ENCODE peak calls at places on chromosomes 16 and 17, in four cellular contexts. Z is GM12878, S is GM12892, D is H1. I is an unnamed sample.

GRCh38 chr16:57533618-57534336 is 2.6 kb downstream of the CCDC102A start:
- DNase-seq in Z (no peak), S (no peak), D (no peak), I (no peak)

GRCh38 chr17:14923981-14924380 is 341.1 kb downstream of the PMP22 start:
- DNase-seq in Z (no peak), S (no peak), D (no peak), I (no peak)

GRCh38 chr16:68732068-68732680 is 4.9 kb upstream of the CDH1 start:
- DNase-seq in Z (no peak), S (no peak), D (no peak), I (no peak)

GRCh38 chr16:65113441-65113840 is 8.4 kb downstream of the CDH11 start:
- DNase-seq in Z (no peak), S (no peak), D (no peak), I (no peak)

GRCh38 chr17:75323043-75323591 is 33.9 kb upstream of the SLC25A19 start:
- DNase-seq in Z (no peak), S (no peak), D (peak; percentile 74), I (no peak)

GRCh38 chr16:4053663-4054479 is 62.4 kb downstream of the ADCY9 start:
- DNase-seq in Z (no peak), S (no peak), D (no peak), I (no peak)

GRCh38 chr16:88706288-88706964 is at the start of the genes CTU2 and RNF166:
- DNase-seq in Z (peak; percentile 32), S (peak; percentile 99), D (peak; percentile 53), I (peak; percentile 100)

GRCh38 chr17:51850206-51850605 is 308.3 kb downstream of the CA10 start:
- DNase-seq in Z (no peak), S (no peak), D (no peak), I (no peak)

GRCh38 chr17:69567130-69567529 is 152.6 kb downstream of the MAP2K6 start:
- DNase-seq in Z (no peak), S (no peak), D (no peak), I (no peak)

GRCh38 chr16:72429566-72430160 is 257.7 kb upstream of the PMFBP1 start:
- DNase-seq in Z (no peak), S (no peak), D (no peak), I (no peak)

GRCh38 chr17:72089453-72089987 is 31.3 kb upstream of the SOX9 start:
- DNase-seq in Z (no peak), S (no peak), D (no peak), I (no peak)

GRCh38 chr17:77887464-77888241 is 70.8 kb upstream of the TNRC6C start:
- DNase-seq in Z (no peak), S (no peak), D (no peak), I (peak; percentile 48)

GRCh38 chr16:68229431-68230175 is 6.3 kb downstream of the ESRP2 start:
- DNase-seq in Z (no peak), S (no peak), D (no peak), I (peak; percentile 35)

GRCh38 chr17:63480192-63480784 is 3.4 kb downstream of the ACE start:
- DNase-seq in Z (no peak), S (no peak), D (no peak), I (no peak)

GRCh38 chr17:78832541-78832810 is 8.1 kb downstream of the USP36 start:
- DNase-seq in Z (no peak), S (no peak), D (no peak), I (no peak)

GRCh38 chr16:10646581-10647263 is 48.0 kb downstream of the TEKT5 start:
- DNase-seq in Z (no peak), S (no peak), D (no peak), I (no peak)

GRCh38 chr17:44467108-44467507 is 36.1 kb downstream of the GPATCH8 start:
- DNase-seq in Z (no peak), S (no peak), D (no peak), I (no peak)

GRCh38 chr16:85403693-85404092 is 209.4 kb upstream of the GSE1 start:
- DNase-seq in Z (no peak), S (no peak), D (no peak), I (no peak)

GRCh38 chr17:78704594-78704993 is 77.5 kb downstream of the CYTH1 start:
- DNase-seq in Z (no peak), S (no peak), D (no peak), I (no peak)

GRCh38 chr17:42122371-42123303 is at the start of gene HSPB9:
- DNase-seq in Z (no peak), S (no peak), D (peak; percentile 54), I (no peak)

GRCh38 chr17:40344321-40345160 is 20.0 kb downstream of the GJD3 start:
- DNase-seq in Z (no peak), S (no peak), D (no peak), I (no peak)

GRCh38 chr17:57935833-57936807 is 19.1 kb downstream of the CUEDC1 start:
- DNase-seq in Z (no peak), S (no peak), D (no peak), I (no peak)

GRCh38 chr16:86886651-86887050 is 308.3 kb downstream of the FOXL1 start:
- DNase-seq in Z (no peak), S (no peak), D (no peak), I (no peak)

GRCh38 chr17:55089955-55090573 is 121.5 kb downstream of the STXBP4 start:
- DNase-seq in Z (peak; percentile 79), S (peak; percentile 5), D (no peak), I (peak; percentile 8)
- TF ChIP-seq TAF1 in Z (no peak), S (no peak), D (no peak), I (no peak)

DNA sequence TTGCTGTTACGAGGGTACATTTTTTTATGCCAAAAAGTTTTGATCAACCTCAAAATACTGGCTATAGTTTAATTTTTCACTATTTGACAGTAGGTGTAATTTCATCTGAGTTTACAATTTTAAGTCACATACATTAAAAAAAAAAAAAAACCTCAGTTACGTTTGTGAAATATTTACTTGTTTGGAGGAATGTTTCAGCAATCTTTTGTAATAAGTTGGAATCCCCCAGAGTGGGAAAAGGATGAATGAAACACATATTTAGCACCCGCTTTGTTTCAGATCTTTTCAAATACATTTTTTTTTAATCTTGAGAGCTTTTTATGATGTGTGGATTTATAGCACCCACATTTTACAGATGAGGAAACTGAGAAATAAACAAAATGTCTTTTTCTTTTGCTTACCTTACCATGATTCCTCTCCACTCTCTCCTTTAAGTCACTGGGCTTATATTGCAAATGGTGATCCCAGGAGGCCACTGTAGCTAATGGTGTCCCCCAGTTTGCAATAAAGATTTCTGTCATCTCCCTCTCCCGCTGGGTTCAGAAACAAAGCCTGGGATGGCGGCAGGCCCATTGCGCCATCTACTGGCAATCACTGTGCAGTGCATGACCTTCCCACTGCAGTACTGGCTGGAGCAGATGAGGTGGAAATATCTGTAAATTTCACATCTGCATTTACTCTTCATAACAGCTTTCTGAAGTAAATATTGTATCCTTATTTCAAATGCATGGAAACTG is 27.7 kb downstream of the TBC1D3B start:
- DNase-seq in Z (peak; percentile 57), S (peak; percentile 50), D (peak; percentile 19), I (peak; percentile 46)
- TF ChIP-seq POLR2A in Z (no peak), S (no peak), D (no peak), I (no peak)

GRCh38 chr16:84091460-84091859 is 25.3 kb downstream of the MBTPS1 start:
- DNase-seq in Z (no peak), S (no peak), D (no peak), I (no peak)
- TF ChIP-seq TAF1 in Z (no peak), S (no peak), D (no peak), I (no peak)

GRCh38 chr17:37410357-37410756 is 3.7 kb downstream of the TADA2A start:
- DNase-seq in Z (no peak), S (no peak), D (no peak), I (no peak)

GRCh38 chr17:37405955-37406634 is 541 bp downstream of the ACACA start:
- DNase-seq in Z (no peak), S (no peak), D (no peak), I (no peak)

DNA sequence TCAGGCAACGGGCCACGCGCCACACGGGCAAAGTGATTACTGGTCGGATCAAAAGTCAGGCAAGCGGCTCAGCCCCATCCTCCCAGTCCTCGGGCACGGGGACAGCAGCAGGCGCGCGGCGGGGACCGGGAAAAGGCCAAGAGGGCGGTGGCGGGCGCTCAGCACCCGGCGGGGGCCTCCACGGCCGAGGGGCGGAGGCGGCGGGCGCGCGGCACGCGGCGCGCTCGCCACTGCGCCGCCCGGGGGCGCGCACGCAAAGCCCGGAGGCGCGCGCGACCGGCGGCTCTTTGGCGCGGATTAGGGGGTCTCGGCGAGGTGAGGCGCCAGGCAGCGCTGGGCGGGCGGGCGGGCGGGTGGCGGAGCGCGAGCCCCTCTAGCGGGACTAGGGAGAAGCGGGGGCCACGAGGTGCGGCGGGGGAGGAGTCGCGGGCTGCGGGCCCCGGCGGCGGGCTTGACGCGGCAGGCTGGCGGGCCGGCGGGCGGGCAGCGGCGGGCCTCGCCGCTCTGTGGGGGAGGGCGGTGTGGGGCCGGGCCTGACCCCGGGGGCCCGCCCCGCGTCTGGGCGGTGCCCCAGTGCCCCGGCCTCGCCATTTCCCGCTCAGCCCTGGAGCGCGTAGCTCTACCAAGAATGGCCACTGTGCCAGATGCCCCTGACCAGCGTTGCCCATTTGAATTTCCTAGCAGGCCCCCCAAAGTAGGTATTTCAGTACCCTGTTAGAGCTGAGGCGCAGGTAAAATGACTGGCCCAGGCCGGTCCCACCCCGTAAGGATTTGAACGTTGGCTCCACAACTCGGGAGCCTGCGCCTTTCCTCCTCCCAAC is at the start of the genes ACACA and TADA2A:
- DNase-seq in Z (no peak), S (peak; percentile 93), D (peak; percentile 25), I (peak; percentile 87)
- TF ChIP-seq POLR2A in Z (peak; percentile 84), S (peak; percentile 79), D (peak; percentile 75), I (peak; percentile 67)

I was measured in GM12891.